ENCODE peak calls at places on chromosomes 6 and 20, in eight cellular contexts. H is heart left ventricle, Q is epithelial cell of proximal tubule, V is choroid plexus epithelial cell, E is A549, W is thoracic aorta, J is AG09309, D is HL-60. F is an unnamed sample.
A peak's percentile ranks its signal among the peaks of the same experiment; 100 is the strongest.

GRCh38 chr20:60249436-60249835 is 291.2 kb downstream of the CDH26 start:
- DNase-seq in H (no peak), Q (peak; percentile 78), V (peak; percentile 40), E (peak; percentile 60), W (no peak), J (peak; percentile 84), D (no peak), F (peak; percentile 86)

GRCh38 chr6:160217863-160218262 is 40.8 kb downstream of the SLC22A2 start:
- DNase-seq in H (no peak), Q (no peak), V (no peak), E (no peak), W (no peak), J (no peak), D (no peak), F (no peak)

GRCh38 chr20:49482621-49483017 is at the start of gene KCNB1:
- DNase-seq in H (peak; percentile 46), Q (no peak), V (peak; percentile 45), E (peak; percentile 36), W (no peak), J (no peak), D (no peak), F (no peak)

GRCh38 chr20:33896509-33896908 is 85.4 kb downstream of the CHMP4B start:
- DNase-seq in H (no peak), Q (no peak), V (peak; percentile 76), E (no peak), W (no peak), J (no peak), D (no peak), F (no peak)

GRCh38 chr20:21179796-21180195 is 53.9 kb downstream of the KIZ start:
- DNase-seq in H (no peak), Q (no peak), V (peak; percentile 56), E (no peak), W (no peak), J (peak; percentile 63), D (no peak), F (no peak)

GRCh38 chr20:58127731-58128130 is 100.7 kb downstream of the ANKRD60 start:
- DNase-seq in H (no peak), Q (no peak), V (peak; percentile 79), E (no peak), W (no peak), J (peak; percentile 41), D (no peak), F (no peak)

GRCh38 chr6:137216875-137217553 is 2.2 kb downstream of the IFNGR1 start:
- DNase-seq in H (no peak), Q (no peak), V (no peak), E (no peak), W (no peak), J (no peak), D (no peak), F (no peak)

GRCh38 chr6:15747354-15747883 is 84.6 kb upstream of the DTNBP1 start:
- DNase-seq in H (no peak), Q (no peak), V (no peak), E (no peak), W (no peak), J (no peak), D (no peak), F (no peak)

GRCh38 chr20:49631074-49631716 is 63.3 kb upstream of the PTGIS start:
- DNase-seq in H (no peak), Q (no peak), V (peak; percentile 81), E (no peak), W (no peak), J (no peak), D (no peak), F (no peak)

GRCh38 chr20:49870261-49870660 is 45.1 kb downstream of the SPATA2 start:
- DNase-seq in H (no peak), Q (no peak), V (no peak), E (no peak), W (no peak), J (no peak), D (no peak), F (no peak)

GRCh38 chr6:112307707-112308106 is 39.4 kb upstream of the RFPL4B start:
- DNase-seq in H (no peak), Q (peak; percentile 84), V (no peak), E (no peak), W (no peak), J (no peak), D (no peak), F (no peak)

GRCh38 chr6:132960720-132961119 is 146.4 kb downstream of the RPS12 start:
- DNase-seq in H (no peak), Q (no peak), V (no peak), E (no peak), W (no peak), J (no peak), D (no peak), F (no peak)

DNA sequence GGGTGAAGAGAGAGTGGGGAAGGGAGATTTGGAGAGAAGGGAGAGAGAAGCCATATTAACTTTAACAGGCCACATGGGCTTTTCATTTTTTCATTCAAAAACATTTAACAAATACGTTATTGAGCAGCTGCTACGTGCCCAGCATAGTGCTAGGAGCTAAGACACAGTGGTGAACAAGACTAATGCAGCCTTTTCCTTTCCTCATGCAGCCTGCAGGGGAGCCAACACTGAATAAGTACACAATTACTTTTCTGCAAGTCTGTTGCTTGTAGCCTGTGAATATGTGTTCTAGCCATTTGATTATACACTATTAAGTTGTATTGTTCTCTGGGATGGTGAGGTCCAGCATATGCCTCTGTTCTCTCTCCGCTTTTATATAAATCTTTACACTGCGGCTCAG is 1.9 kb upstream of the BLOC1S5 start:
- DNase-seq in H (no peak), Q (no peak), V (no peak), E (no peak), W (no peak), J (no peak), D (no peak), F (no peak)
- TF ChIP-seq CTCF in H (no peak), Q (peak; percentile 37), V (peak; percentile 37), E (no peak), W (no peak), J (no peak), D (no peak), F (no peak)

GRCh38 chr6:106253194-106253593 is 72.4 kb downstream of the ATG5 start:
- DNase-seq in H (no peak), Q (no peak), V (peak; percentile 51), E (no peak), W (no peak), J (peak; percentile 73), D (no peak), F (no peak)
- H3K4me3 ChIP-seq in H (no peak overlapping the region), Q (no peak overlapping the region), V (no peak overlapping the region), E (no peak overlapping the region), W (no peak overlapping the region), J (no peak overlapping the region), D (no peak overlapping the region), F (no peak overlapping the region)

GRCh38 chr6:31597006-31597405 is 4.2 kb upstream of the NCR3 start:
- DNase-seq in H (no peak), Q (no peak), V (peak; percentile 58), E (peak; percentile 40), W (no peak), J (no peak), D (no peak), F (no peak)
- TF ChIP-seq CTCF in H (no peak), Q (peak; percentile 40), V (peak; percentile 59), E (peak; percentile 37), W (peak; percentile 24), J (peak; percentile 43), D (peak; percentile 21), F (peak; percentile 44)

GRCh38 chr6:90525421-90525820 is 61.5 kb downstream of the MAP3K7 start:
- DNase-seq in H (no peak), Q (no peak), V (no peak), E (no peak), W (no peak), J (no peak), D (no peak), F (no peak)
- H3K4me3 ChIP-seq in H (no peak overlapping the region), Q (no peak overlapping the region), V (no peak overlapping the region), E (no peak overlapping the region), W (no peak overlapping the region), J (no peak overlapping the region), D (no peak overlapping the region), F (no peak overlapping the region)

GRCh38 chr6:170039156-170040114 is 251.4 kb downstream of the DLL1 start:
- DNase-seq in H (peak; percentile 20), Q (no peak), V (no peak), E (no peak), W (no peak), J (no peak), D (no peak), F (no peak)
- TF ChIP-seq CTCF in H (no peak), Q (no peak), V (no peak), E (no peak), W (no peak), J (no peak), D (no peak), F (no peak)

GRCh38 chr6:118506071-118506638 is 41.9 kb upstream of the PLN start:
- DNase-seq in H (no peak), Q (no peak), V (no peak), E (no peak), W (no peak), J (no peak), D (no peak), F (no peak)

GRCh38 chr6:118507636-118508035 is 40.5 kb upstream of the PLN start:
- DNase-seq in H (no peak), Q (no peak), V (no peak), E (no peak), W (no peak), J (no peak), D (no peak), F (no peak)

GRCh38 chr6:118505656-118506055 is 42.4 kb upstream of the PLN start:
- DNase-seq in H (no peak), Q (no peak), V (no peak), E (no peak), W (no peak), J (no peak), D (no peak), F (no peak)

GRCh38 chr6:118511930-118512715 is 36.0 kb upstream of the PLN start:
- DNase-seq in H (no peak), Q (no peak), V (no peak), E (no peak), W (no peak), J (no peak), D (no peak), F (no peak)

DNA sequence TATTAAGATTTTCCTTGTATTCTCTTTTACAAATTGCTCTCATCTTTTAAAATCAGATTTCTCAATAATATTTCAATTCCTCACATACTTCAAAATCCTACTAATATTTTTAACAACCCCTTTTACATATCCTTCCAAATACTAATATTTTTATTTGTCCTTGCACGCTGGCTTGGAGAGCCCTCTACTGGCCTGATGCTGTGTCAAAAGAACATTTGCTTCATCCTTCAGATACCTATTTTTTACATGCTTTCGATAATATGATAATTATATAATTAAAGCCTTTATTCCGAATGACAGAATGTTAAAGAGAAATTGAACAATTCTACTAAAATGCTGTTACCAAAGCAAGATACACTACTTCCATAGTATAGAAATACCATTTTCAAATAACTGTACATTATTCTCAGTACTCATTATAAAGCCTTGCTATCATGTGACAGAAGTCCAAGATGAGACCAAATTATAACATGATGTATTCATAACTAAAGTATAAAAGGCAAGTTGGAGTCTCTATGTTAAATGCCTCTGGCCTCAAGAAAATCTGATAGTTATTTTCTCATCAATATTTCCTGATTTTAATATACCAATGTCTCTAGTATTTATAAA is 39.0 kb upstream of the PLN start:
- DNase-seq in H (peak; percentile 47), Q (no peak), V (peak; percentile 76), E (peak; percentile 2), W (no peak), J (no peak), D (no peak), F (no peak)
- H3K4me3 ChIP-seq in H (no peak overlapping the region), Q (no peak overlapping the region), V (no peak overlapping the region), E (no peak overlapping the region), W (no peak overlapping the region), J (no peak overlapping the region), D (no peak overlapping the region), F (no peak overlapping the region)